ENCODE peak calls at places on chromosome 11, in five cellular contexts. J is gastrocnemius medialis; T is mucosa of descending colon; M is fibroblast of lung; D is naive thymus-derived CD4-positive, alpha-beta T cell. G is an unnamed sample.

GRCh38 chr11:128379587-128380279 is 207.6 kb downstream of the ETS1 start:
- DNase-seq in J (no peak), T (no peak), M (peak; percentile 13), D (no peak), G (no peak)

GRCh38 chr11:41273908-41274307 is 185.5 kb downstream of the LRRC4C start:
- DNase-seq in J (no peak), T (no peak), M (no peak), D (no peak), G (no peak)

GRCh38 chr11:35907648-35908431 is 36.0 kb upstream of the LDLRAD3 start:
- DNase-seq in J (peak; percentile 78), T (no peak), M (peak; percentile 66), D (no peak), G (no peak)

GRCh38 chr11:45482331-45482730 is 183.1 kb downstream of the CHST1 start:
- DNase-seq in J (no peak), T (no peak), M (no peak), D (no peak), G (peak; percentile 10)

GRCh38 chr11:102006835-102007566 is 40.2 kb upstream of the CFAP300 start:
- DNase-seq in J (no peak), T (peak; percentile 39), M (no peak), D (no peak), G (peak; percentile 70)

GRCh38 chr11:48011125-48012050 is 31.0 kb downstream of the PTPRJ start:
- DNase-seq in J (no peak), T (no peak), M (no peak), D (no peak), G (no peak)

GRCh38 chr11:77090046-77090372 is 12.6 kb upstream of the OMP start:
- DNase-seq in J (no peak), T (no peak), M (no peak), D (no peak), G (no peak)

GRCh38 chr11:27241316-27242122 is 121.5 kb downstream of the CCDC34 start:
- DNase-seq in J (no peak), T (no peak), M (peak; percentile 97), D (no peak), G (no peak)

GRCh38 chr11:130068986-130069683 is 559 bp upstream of the APLP2 start:
- DNase-seq in J (no peak), T (no peak), M (peak; percentile 84), D (no peak), G (peak; percentile 47)

GRCh38 chr11:100340416-100341323 is 346.4 kb upstream of the ARHGAP42 start:
- DNase-seq in J (no peak), T (no peak), M (peak; percentile 2), D (no peak), G (no peak)

GRCh38 chr11:107824668-107825369 is 33.8 kb downstream of the SLC35F2 start:
- DNase-seq in J (no peak), T (no peak), M (peak; percentile 73), D (no peak), G (no peak)

DNA sequence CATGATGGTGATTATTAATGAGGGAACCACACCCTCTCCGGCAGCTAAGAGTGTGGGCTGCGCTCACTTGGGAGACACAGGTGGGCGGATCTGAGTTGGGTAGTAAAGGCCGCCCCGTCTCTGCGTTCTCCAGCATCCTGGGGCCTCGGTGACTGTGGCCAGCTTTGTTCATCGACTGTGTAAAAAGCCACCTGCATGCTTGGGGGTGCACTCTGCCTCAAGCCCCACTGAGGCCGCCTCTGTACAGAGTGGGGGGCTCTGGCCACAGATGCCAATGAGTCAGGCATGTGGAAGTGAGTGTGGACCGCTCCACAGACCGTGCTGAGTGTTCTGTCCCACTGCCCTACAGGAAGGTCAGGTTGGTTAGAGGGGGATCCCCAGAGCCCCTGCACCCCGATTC is 192.7 kb downstream of the SHANK2 start:
- DNase-seq in J (no peak), T (no peak), M (no peak), D (no peak), G (no peak)
- H3K9me3 ChIP-seq in J (no peaks in the 10 kb centered on the region), T (no peaks in the 10 kb centered on the region), M (no peaks in the 10 kb centered on the region), D (no peaks in the 10 kb centered on the region), G (no peaks in the 10 kb centered on the region)

DNA sequence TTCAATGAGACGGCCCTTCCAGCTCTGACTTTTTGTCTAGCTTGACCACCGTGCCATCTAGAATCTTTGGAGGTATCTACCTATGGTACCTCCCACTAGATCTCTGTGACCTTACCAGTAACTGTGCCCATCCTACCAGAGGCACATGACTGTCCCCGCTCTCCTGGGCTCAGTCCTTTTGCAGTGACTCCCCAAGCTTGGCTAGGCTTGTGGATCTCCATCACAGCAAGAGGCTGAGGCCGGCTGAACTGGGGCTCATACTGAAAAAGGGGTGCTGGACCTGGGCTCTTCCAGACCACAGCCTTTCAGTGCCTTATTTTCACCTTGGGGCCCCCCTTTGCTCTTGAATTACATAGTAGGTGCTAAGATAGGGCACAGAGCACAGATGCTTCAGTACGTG is 27.3 kb downstream of the RELT start:
- DNase-seq in J (no peak), T (no peak), M (no peak), D (no peak), G (no peak)
- H3K4me1 ChIP-seq in J (peaks cover 9% of the 10 kb centered on the region), T (no peaks in the 10 kb centered on the region), M (no peaks in the 10 kb centered on the region), D (no peaks in the 10 kb centered on the region), G (no peaks in the 10 kb centered on the region)

GRCh38 chr11:1049911-1050580 is 13.5 kb upstream of the MUC6 start:
- DNase-seq in J (no peak), T (peak; percentile 40), M (no peak), D (no peak), G (no peak)

GRCh38 chr11:1049071-1049405 is 12.5 kb upstream of the MUC6 start:
- DNase-seq in J (no peak), T (peak; percentile 29), M (no peak), D (no peak), G (no peak)

GRCh38 chr11:1049431-1049891 is 12.9 kb upstream of the MUC6 start:
- DNase-seq in J (no peak), T (peak; percentile 44), M (no peak), D (no peak), G (peak; percentile 71)

GRCh38 chr11:1047576-1048156 is 11.1 kb upstream of the MUC6 start:
- DNase-seq in J (no peak), T (peak; percentile 32), M (no peak), D (no peak), G (no peak)

DNA sequence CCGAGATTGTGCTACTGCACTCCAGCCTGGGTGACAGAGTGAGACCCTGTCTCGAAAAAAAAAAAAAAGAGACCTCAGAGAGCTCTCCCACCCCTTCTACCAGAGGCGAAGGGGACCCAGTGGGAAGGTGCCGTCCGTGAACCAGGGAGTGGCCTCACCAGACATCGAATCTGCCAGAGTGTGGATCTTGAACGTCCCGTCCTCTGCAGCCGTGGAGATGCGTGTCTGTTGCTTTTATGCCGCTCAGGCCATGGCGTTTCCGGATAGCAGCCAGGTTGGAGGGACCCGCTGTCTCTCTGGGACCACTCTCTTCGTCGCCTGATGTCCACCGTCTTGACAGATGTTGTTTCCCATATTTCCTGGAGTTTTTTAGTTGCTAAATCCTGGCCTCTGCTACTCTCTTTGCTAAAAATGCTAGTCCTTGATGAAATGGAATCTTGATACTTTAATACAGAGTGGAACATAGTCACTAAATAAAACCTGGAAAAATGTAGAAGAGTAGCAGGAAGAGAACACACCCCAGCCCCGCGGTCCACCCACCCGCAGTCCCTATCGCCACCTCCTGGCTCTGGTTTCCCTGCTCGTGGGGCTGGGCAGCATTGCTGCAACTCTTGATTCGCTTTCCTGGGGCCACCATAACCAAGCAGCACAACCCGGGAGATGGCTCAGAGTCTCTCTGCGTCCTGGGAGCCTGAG is 12.0 kb upstream of the MUC6 start:
- DNase-seq in J (no peak), T (peak; percentile 14), M (no peak), D (no peak), G (no peak)
- H3K9me3 ChIP-seq in J (no peaks in the 10 kb centered on the region), T (no peaks in the 10 kb centered on the region), M (no peaks in the 10 kb centered on the region), D (no peaks in the 10 kb centered on the region), G (no peaks in the 10 kb centered on the region)

DNA sequence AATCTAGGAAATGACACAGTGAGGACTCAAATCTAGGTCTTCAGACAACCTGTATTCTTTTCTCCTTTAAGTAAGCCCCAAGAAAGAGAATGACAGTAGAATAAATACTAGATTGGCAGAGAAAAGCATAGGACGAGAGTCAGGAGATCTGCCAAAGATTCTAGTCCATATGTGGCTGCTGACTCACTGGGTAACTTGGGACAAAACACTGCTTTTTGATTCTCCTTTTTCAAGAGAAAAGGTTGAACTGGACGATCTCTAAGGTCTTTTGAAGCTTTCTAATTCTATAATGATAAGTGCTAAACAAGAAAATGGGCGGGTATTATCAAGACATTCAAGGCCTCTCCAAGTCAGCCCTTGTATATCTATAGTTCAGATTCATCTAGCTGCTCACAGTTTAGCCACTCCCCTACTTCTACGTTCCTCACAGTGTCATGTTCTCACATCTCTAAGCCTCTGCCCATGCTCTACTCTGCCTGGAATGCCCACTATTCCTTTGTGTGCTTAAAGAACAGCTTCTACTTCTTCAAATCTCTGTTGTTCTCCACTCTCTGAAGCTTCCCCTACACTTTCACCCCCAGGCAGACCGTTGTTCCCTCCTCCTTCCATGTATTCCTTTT is 53.0 kb downstream of the RELT start:
- DNase-seq in J (no peak), T (no peak), M (peak; percentile 77), D (no peak), G (no peak)
- H3K4me1 ChIP-seq in J (peaks cover 15% of the 10 kb centered on the region), T (no peaks in the 10 kb centered on the region), M (peaks cover 2% of the 10 kb centered on the region), D (no peaks in the 10 kb centered on the region), G (no peaks in the 10 kb centered on the region)

DNA sequence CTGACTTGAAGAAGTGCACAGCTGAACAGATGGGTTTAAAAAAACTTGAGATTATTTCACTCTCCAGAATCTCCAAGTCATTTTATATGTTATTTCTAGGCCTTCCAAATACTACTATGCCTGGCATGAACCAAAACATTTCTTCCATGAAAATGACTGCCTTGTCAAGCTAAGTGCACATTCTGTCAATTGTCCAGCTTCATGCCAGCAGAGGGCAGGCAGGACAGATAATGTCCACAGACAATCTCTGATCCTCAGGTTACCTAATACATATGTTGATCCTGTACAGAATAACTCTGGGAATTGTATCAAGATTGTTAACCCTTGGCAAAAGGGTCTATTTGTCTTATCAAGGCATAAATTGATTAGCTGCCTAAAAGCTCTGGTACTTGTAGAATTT is 229.5 kb downstream of the AASDHPPT start:
- DNase-seq in J (no peak), T (no peak), M (no peak), D (no peak), G (no peak)
- H3K9me3 ChIP-seq in J (no peaks in the 10 kb centered on the region), T (peaks cover 15% of the 10 kb centered on the region), M (no peaks in the 10 kb centered on the region), D (peaks cover 11% of the 10 kb centered on the region), G (no peaks in the 10 kb centered on the region)

DNA sequence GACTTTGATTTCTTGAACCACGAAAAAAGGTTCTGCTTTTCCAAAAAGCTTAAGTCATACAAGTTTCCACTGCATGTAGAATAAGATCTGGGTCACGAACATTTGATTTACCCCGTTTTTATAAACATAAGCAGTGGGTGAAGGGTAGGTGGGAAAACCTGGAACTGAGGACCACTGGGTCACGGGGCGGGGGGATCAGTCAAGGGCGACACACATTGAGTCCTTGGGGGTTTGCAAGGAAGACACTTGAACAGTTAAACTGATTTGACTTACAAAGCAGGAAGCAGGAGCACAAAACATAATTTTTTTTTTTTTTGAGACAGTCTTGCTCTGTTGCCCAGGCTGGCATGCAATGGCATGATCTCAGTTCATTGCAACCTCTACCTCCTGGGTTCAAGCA is 10.9 kb downstream of the FADS3 start:
- DNase-seq in J (no peak), T (no peak), M (no peak), D (no peak), G (no peak)
- H3K4me1 ChIP-seq in J (no peaks in the 10 kb centered on the region), T (no peaks in the 10 kb centered on the region), M (no peaks in the 10 kb centered on the region), D (no peaks in the 10 kb centered on the region), G (no peaks in the 10 kb centered on the region)

DNA sequence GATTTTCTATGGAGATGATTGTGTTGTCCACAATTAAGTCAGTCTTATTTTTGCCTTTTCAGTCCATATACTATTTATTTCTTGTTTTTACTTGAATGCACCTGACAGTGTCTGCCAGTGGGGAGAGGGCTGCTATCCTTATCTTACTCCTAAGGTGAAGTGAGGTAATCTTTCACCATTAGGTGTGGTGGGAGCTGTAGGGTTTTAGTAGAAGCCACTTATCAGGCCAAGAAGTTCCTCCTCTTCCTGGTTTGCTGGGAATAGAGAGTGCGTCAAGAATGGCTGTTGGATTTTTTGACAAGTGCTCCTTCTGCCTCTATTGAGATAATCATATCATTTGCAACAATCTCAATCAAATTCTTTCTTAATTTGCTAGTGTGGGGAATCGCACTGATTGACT is 108.4 kb downstream of the KCNQ1 start:
- DNase-seq in J (no peak), T (no peak), M (no peak), D (no peak), G (no peak)
- H3K9me3 ChIP-seq in J (no peaks in the 10 kb centered on the region), T (no peaks in the 10 kb centered on the region), M (no peaks in the 10 kb centered on the region), D (no peaks in the 10 kb centered on the region), G (no peaks in the 10 kb centered on the region)

G was measured in stomach.